ENCODE peak calls at places on chromosomes 3 and 15, in nine cellular contexts. X is heart left ventricle, L is Peyer's patch, A is GM23248, K is uterus, G is pancreas, I is colonic mucosa, S is tibial artery, C is left lung. J is an unnamed sample.
A peak's percentile ranks its signal among the peaks of the same experiment; 100 is the strongest.

GRCh38 chr3:187594272-187594671 is 75.9 kb downstream of the SST start:
- DNase-seq in I (no peak), S (no peak), X (no peak), A (no peak), K (no peak), C (no peak), G (no peak), L (no peak), J (no peak)

GRCh38 chr3:46019707-46020106 is 7.6 kb downstream of the XCR1 start:
- DNase-seq in S (no peak), X (no peak), A (peak; percentile 78), K (no peak), L (no peak), I (no peak), C (no peak), G (no peak), J (no peak)

GRCh38 chr3:113695818-113696645 is at the start of gene USF3:
- DNase-seq in X (peak; percentile 83), L (peak; percentile 88), I (peak; percentile 85), G (peak; percentile 89), C (peak; percentile 94), S (peak; percentile 59), A (peak; percentile 77), K (peak; percentile 76), J (peak; percentile 76)

GRCh38 chr3:71131893-71132314 is 451.6 kb downstream of the FOXP1 start:
- DNase-seq in A (no peak), L (no peak), K (no peak), X (no peak), I (peak; percentile 69), S (no peak), G (no peak), C (no peak), J (no peak)

GRCh38 chr15:29093696-29094343 is 175.8 kb downstream of the NSMCE3 start:
- DNase-seq in I (no peak), X (no peak), S (peak; percentile 12), K (no peak), G (no peak), L (no peak), C (peak; percentile 69), A (no peak), J (no peak)

GRCh38 chr3:141410408-141410807 is 42.1 kb downstream of the ZBTB38 start:
- DNase-seq in L (no peak), S (peak; percentile 42), A (peak; percentile 75), G (no peak), I (peak; percentile 48), K (no peak), X (peak; percentile 86), C (no peak), J (peak; percentile 84)

GRCh38 chr3:11624161-11624560 is 19.6 kb downstream of the VGLL4 start:
- DNase-seq in A (peak; percentile 56), S (no peak), I (no peak), X (no peak), L (no peak), C (no peak), G (no peak), K (no peak), J (no peak)

GRCh38 chr3:141321109-141321497 is 47.2 kb upstream of the ZBTB38 start:
- DNase-seq in L (no peak), K (no peak), I (no peak), S (no peak), X (no peak), A (no peak), G (no peak), C (no peak), J (no peak)

GRCh38 chr15:31098491-31098917 is 3.0 kb downstream of the TRPM1 start:
- DNase-seq in G (no peak), X (no peak), S (no peak), L (no peak), A (no peak), I (no peak), C (no peak), K (no peak), J (no peak)

GRCh38 chr3:166471074-166471753 is 634.0 kb upstream of the BCHE start:
- DNase-seq in S (no peak), C (no peak), L (no peak), A (no peak), K (no peak), G (no peak), I (no peak), X (no peak), J (no peak)

GRCh38 chr3:22713936-22714335 is 489.2 kb upstream of the UBE2E2 start:
- DNase-seq in A (peak; percentile 81), K (no peak), S (no peak), G (no peak), L (no peak), X (no peak), C (no peak), I (no peak), J (no peak)

GRCh38 chr15:55237219-55238130 is 40.7 kb upstream of the RSL24D1 start:
- DNase-seq in S (no peak), C (no peak), K (no peak), A (no peak), L (no peak), X (no peak), I (no peak), G (no peak), J (no peak)

GRCh38 chr3:90184861-90185260 is 1077.4 kb downstream of the EPHA3 start:
- DNase-seq in S (no peak), A (peak; percentile 51), I (no peak), C (no peak), X (no peak), K (no peak), L (no peak), G (no peak), J (no peak)

GRCh38 chr3:59641169-59641914 is 591.5 kb upstream of the CFAP20DC start:
- DNase-seq in X (peak; percentile 28), K (peak; percentile 28), S (peak; percentile 66), L (no peak), I (no peak), A (peak; percentile 78), G (no peak), C (no peak), J (peak; percentile 59)
- H3K4me3 ChIP-seq in X (no peak overlapping the region), K (no peak overlapping the region), S (no peak overlapping the region), L (no peak overlapping the region), I (no peak overlapping the region), A (peak overlapping the region; percentile 21), G (no peak overlapping the region), C (no peak overlapping the region), J (no peak overlapping the region)

GRCh38 chr15:56913241-56913640 is 5.2 kb upstream of the TCF12 start:
- DNase-seq in K (no peak), C (no peak), G (no peak), L (no peak), A (no peak), I (no peak), S (no peak), X (no peak), J (no peak)

GRCh38 chr15:56913670-56914069 is 4.8 kb upstream of the TCF12 start:
- DNase-seq in C (no peak), X (no peak), I (no peak), A (peak; percentile 24), S (no peak), K (no peak), L (no peak), G (no peak), J (no peak)

GRCh38 chr15:56915888-56916287 is 2.6 kb upstream of the TCF12 start:
- DNase-seq in L (no peak), A (no peak), S (no peak), G (no peak), X (no peak), I (no peak), C (no peak), K (no peak), J (no peak)

GRCh38 chr15:56906766-56907165 is 11.7 kb upstream of the TCF12 start:
- DNase-seq in A (no peak), S (no peak), L (no peak), C (no peak), X (no peak), G (no peak), K (no peak), I (no peak), J (no peak)

GRCh38 chr15:56910801-56911200 is 7.6 kb upstream of the TCF12 start:
- DNase-seq in X (no peak), K (no peak), L (no peak), S (no peak), G (no peak), C (peak; percentile 17), I (no peak), A (no peak), J (no peak)
- H3K27ac ChIP-seq in X (no peak overlapping the region), K (no peak overlapping the region), L (no peak overlapping the region), S (no peak overlapping the region), G (no peak overlapping the region), C (no peak overlapping the region), I (no peak overlapping the region), A (no peak overlapping the region), J (no peak overlapping the region)

GRCh38 chr3:58104712-58105111 is 96.5 kb downstream of the FLNB start:
- DNase-seq in I (no peak), X (no peak), G (no peak), C (no peak), S (no peak), L (no peak), A (no peak), K (no peak), J (no peak)
- H3K36me3 ChIP-seq in I (peaks cover 3% of the 10 kb centered on the region), X (peaks cover 2% of the 10 kb centered on the region), G (peaks cover 51% of the 10 kb centered on the region), C (no peaks in the 10 kb centered on the region), S (peaks cover 87% of the 10 kb centered on the region), L (peaks cover 95% of the 10 kb centered on the region), A (peaks cover 97% of the 10 kb centered on the region), K (no peaks in the 10 kb centered on the region), J (peaks cover 24% of the 10 kb centered on the region)

GRCh38 chr15:60649845-60650548 is 171.1 kb upstream of the ICE2 start:
- DNase-seq in A (peak; percentile 15), X (no peak), K (no peak), C (no peak), S (no peak), I (no peak), L (no peak), G (no peak), J (no peak)
- H3K4me3 ChIP-seq in A (no peak overlapping the region), X (no peak overlapping the region), K (no peak overlapping the region), C (no peak overlapping the region), S (no peak overlapping the region), I (no peak overlapping the region), L (no peak overlapping the region), G (no peak overlapping the region), J (peak overlapping the region; percentile 10)

J was measured in psoas muscle.